ENCODE peak calls at places on chromosomes 1 and 21, in five cellular contexts. D, S, T, B and W are unnamed samples.

GRCh38 chr1:53543130-53543770 is 84.1 kb downstream of the DMRTB1 start:
- DNase-seq in D (no peak), S (no peak), T (no peak), B (no peak), W (no peak)

GRCh38 chr1:37932759-37933158 is 14.1 kb downstream of the INPP5B start:
- DNase-seq in D (no peak), S (no peak), T (no peak), B (no peak), W (no peak)

GRCh38 chr1:21891621-21892479 is 45.3 kb downstream of the HSPG2 start:
- DNase-seq in D (no peak), S (no peak), T (no peak), B (no peak), W (no peak)

GRCh38 chr1:62528015-62528414 is 69.3 kb upstream of the ANGPTL3 start:
- DNase-seq in D (no peak), S (no peak), T (no peak), B (no peak), W (no peak)

GRCh38 chr1:230301322-230301721 is 124.8 kb downstream of the PGBD5 start:
- DNase-seq in D (no peak), S (no peak), T (no peak), B (no peak), W (no peak)

GRCh38 chr1:41695118-41695517 is 210.6 kb upstream of the EDN2 start:
- DNase-seq in D (no peak), S (no peak), T (peak; percentile 57), B (no peak), W (no peak)

GRCh38 chr1:30101477-30102227 is 621.7 kb downstream of the MATN1 start:
- DNase-seq in D (no peak), S (peak; percentile 87), T (no peak), B (no peak), W (no peak)

GRCh38 chr1:41414716-41415306 is 53.6 kb downstream of the FOXO6 start:
- DNase-seq in D (no peak), S (no peak), T (no peak), B (no peak), W (no peak)

GRCh38 chr1:20485527-20486456 is at the start of gene CAMK2N1:
- DNase-seq in D (no peak), S (peak; percentile 82), T (peak; percentile 40), B (no peak), W (peak; percentile 40)

GRCh38 chr1:175015243-175015642 is 8.0 kb downstream of the MRPS14 start:
- DNase-seq in D (no peak), S (no peak), T (no peak), B (no peak), W (no peak)

GRCh38 chr1:205216588-205216987 is 5.1 kb upstream of the DSTYK start:
- DNase-seq in D (no peak), S (no peak), T (no peak), B (no peak), W (no peak)

GRCh38 chr1:43666608-43667007 is 16.7 kb downstream of the KDM4A start:
- DNase-seq in D (no peak), S (no peak), T (no peak), B (no peak), W (no peak)

GRCh38 chr1:66175107-66175506 is 358.8 kb upstream of the SGIP1 start:
- DNase-seq in D (no peak), S (no peak), T (no peak), B (no peak), W (no peak)

GRCh38 chr1:186482661-186483255 is 21.8 kb upstream of the PDC start:
- DNase-seq in D (peak; percentile 50), S (peak; percentile 92), T (peak; percentile 40), B (peak; percentile 43), W (no peak)

GRCh38 chr1:201447911-201448871 is 20.8 kb downstream of the PHLDA3 start:
- DNase-seq in D (peak; percentile 75), S (peak; percentile 95), T (peak; percentile 71), B (peak; percentile 33), W (peak; percentile 36)

GRCh38 chr1:211752951-211753486 is 77.5 kb downstream of the LPGAT1 start:
- DNase-seq in D (no peak), S (no peak), T (no peak), B (no peak), W (no peak)

GRCh38 chr1:8604041-8604942 is 213.1 kb downstream of the RERE start:
- DNase-seq in D (no peak), S (no peak), T (no peak), B (no peak), W (no peak)

GRCh38 chr1:96843196-96843595 is 121.6 kb downstream of the PTBP2 start:
- DNase-seq in D (no peak), S (no peak), T (no peak), B (peak; percentile 6), W (no peak)

GRCh38 chr1:61104213-61104612 is 21.9 kb downstream of the NFIA start:
- DNase-seq in D (no peak), S (no peak), T (no peak), B (no peak), W (no peak)

GRCh38 chr1:3863231-3863935 is 6.1 kb downstream of the DFFB start:
- DNase-seq in D (no peak), S (no peak), T (no peak), B (no peak), W (no peak)

GRCh38 chr1:57489342-57490036 is 65.6 kb upstream of the DAB1 start:
- DNase-seq in D (no peak), S (no peak), T (no peak), B (peak; percentile 63), W (no peak)

GRCh38 chr1:17370618-17371017 is 1.4 kb upstream of the PADI6 start:
- DNase-seq in D (no peak), S (no peak), T (no peak), B (no peak), W (no peak)

GRCh38 chr21:45253633-45254556 is 33.8 kb downstream of the POFUT2 start:
- DNase-seq in D (no peak), S (no peak), T (no peak), B (no peak), W (no peak)

GRCh38 chr1:216246577-216246976 is 176.7 kb downstream of the USH2A start:
- DNase-seq in D (no peak), S (peak; percentile 65), T (no peak), B (no peak), W (no peak)

GRCh38 chr21:21383126-21383525 is 384.9 kb downstream of the NCAM2 start:
- DNase-seq in D (no peak), S (no peak), T (no peak), B (no peak), W (no peak)
- H3K9me3 ChIP-seq in D (no peaks in the 10 kb centered on the region), S (no peaks in the 10 kb centered on the region), T (no peaks in the 10 kb centered on the region), B (no peaks in the 10 kb centered on the region), W (no peaks in the 10 kb centered on the region)

GRCh38 chr1:246989901-246990300 is 18.0 kb downstream of the ZNF695 start:
- DNase-seq in D (no peak), S (no peak), T (no peak), B (no peak), W (no peak)
- H3K9me3 ChIP-seq in D (peaks cover 21% of the 10 kb centered on the region), S (peaks cover 98% of the 10 kb centered on the region), T (peaks cover 4% of the 10 kb centered on the region), B (peaks cover 38% of the 10 kb centered on the region), W (peaks cover 8% of the 10 kb centered on the region)

GRCh38 chr1:247923941-247924340 is 748 bp upstream of the OR2AJ1 start:
- DNase-seq in D (no peak), S (no peak), T (no peak), B (no peak), W (no peak)
- H3K9me3 ChIP-seq in D (no peaks in the 10 kb centered on the region), S (peaks cover 88% of the 10 kb centered on the region), T (no peaks in the 10 kb centered on the region), B (peaks cover 6% of the 10 kb centered on the region), W (no peaks in the 10 kb centered on the region)

DNA sequence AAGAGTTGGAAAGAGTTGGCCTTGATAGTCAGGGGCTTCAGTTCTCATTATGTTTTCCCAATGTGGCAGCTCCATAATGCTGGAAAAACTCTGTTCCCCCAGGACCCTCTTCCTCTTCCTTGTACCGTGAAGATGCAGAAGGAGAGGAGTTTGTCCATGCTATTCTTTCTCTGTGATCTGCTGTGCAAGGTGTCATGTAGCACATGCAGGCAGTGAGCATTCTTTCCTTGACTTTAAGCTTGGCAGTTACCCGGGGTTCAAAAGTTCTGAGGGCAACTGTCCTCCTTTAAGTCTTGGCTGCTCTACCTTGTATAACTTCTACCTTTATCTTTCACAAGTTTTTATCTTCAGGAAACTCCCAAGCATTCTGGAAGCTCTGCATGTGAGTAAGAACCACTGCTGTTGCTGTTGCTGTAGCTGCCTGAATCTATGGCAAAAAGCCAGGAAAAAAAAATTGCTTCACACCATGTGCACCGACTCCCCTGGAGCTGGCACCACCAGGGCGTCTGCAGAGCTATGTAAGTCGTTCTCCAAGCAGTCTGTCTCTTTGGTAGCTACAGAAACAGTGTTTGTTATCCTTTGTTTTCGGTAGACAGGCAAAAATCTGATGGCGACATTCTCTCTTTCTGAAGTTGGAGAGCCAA is 42.7 kb upstream of the SLC16A1 start:
- DNase-seq in D (no peak), S (no peak), T (no peak), B (peak; percentile 50), W (no peak)
- H3K9me3 ChIP-seq in D (no peaks in the 10 kb centered on the region), S (no peaks in the 10 kb centered on the region), T (no peaks in the 10 kb centered on the region), B (no peaks in the 10 kb centered on the region), W (no peaks in the 10 kb centered on the region)

GRCh38 chr1:247047702-247048101 is 30.9 kb downstream of the ZNF670 start:
- DNase-seq in D (no peak), S (no peak), T (no peak), B (no peak), W (no peak)
- H3K9me3 ChIP-seq in D (peaks cover 3% of the 10 kb centered on the region), S (peaks cover 100% of the 10 kb centered on the region), T (no peaks in the 10 kb centered on the region), B (peaks cover 49% of the 10 kb centered on the region), W (peaks cover 15% of the 10 kb centered on the region)

GRCh38 chr1:50427086-50427817 is 4.0 kb upstream of the DMRTA2 start:
- DNase-seq in D (no peak), S (peak; percentile 61), T (no peak), B (no peak), W (no peak)

GRCh38 chr1:50426108-50426700 is 3.0 kb upstream of the DMRTA2 start:
- DNase-seq in D (no peak), S (no peak), T (no peak), B (no peak), W (no peak)

GRCh38 chr1:50426702-50427085 is 3.5 kb upstream of the DMRTA2 start:
- DNase-seq in D (no peak), S (peak; percentile 56), T (no peak), B (no peak), W (no peak)

GRCh38 chr1:50430010-50430405 is 6.8 kb upstream of the DMRTA2 start:
- DNase-seq in D (no peak), S (no peak), T (no peak), B (no peak), W (no peak)

GRCh38 chr1:50427818-50428779 is 4.9 kb upstream of the DMRTA2 start:
- DNase-seq in D (no peak), S (peak; percentile 82), T (no peak), B (no peak), W (no peak)
- H3K9me3 ChIP-seq in D (no peaks in the 10 kb centered on the region), S (no peaks in the 10 kb centered on the region), T (no peaks in the 10 kb centered on the region), B (peaks cover 14% of the 10 kb centered on the region), W (no peaks in the 10 kb centered on the region)

DNA sequence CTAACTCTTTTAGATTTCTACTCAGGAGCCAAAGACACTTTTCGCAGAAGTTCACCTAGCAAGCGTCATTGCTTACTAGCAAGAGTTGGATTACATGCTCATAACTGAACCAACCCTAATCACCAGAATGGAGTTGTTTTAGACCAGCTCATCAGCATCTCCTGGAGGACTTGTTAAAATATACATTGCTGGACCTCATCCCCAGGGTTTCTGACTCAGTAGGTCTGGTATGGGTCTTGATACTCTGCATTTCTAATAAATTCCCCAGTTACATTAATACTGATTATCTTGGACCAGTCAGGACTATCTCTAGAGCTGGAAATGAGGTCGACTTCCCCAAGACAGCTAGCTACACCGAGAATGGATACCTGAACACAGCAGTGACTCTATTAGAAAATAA is 9.7 kb upstream of the PRDX6 start:
- DNase-seq in D (no peak), S (no peak), T (no peak), B (no peak), W (no peak)
- H3K9me3 ChIP-seq in D (peaks cover 3% of the 10 kb centered on the region), S (peaks cover 82% of the 10 kb centered on the region), T (no peaks in the 10 kb centered on the region), B (peaks cover 9% of the 10 kb centered on the region), W (no peaks in the 10 kb centered on the region)